ENCODE peak calls at places on chromosomes 12 and 14, in five cellular contexts. U is colonic mucosa; M is CD8-positive, alpha-beta T cell; E is HL-60; O is left ventricle myocardium inferior. N is an unnamed sample.

GRCh38 chr12:124715121-124715990 is 147.9 kb upstream of the NCOR2 start:
- DNase-seq in U (peak), M (no peak), E (no peak), O (no peak), N (no peak)

GRCh38 chr14:83164591-83164990 is 1630.9 kb upstream of the SEL1L start:
- DNase-seq in U (no peak), M (no peak), E (no peak), O (no peak), N (no peak)

GRCh38 chr12:93292731-93293566 is 84.8 kb upstream of the NUDT4 start:
- DNase-seq in U (no peak), M (no peak), E (no peak), O (no peak), N (no peak)

GRCh38 chr14:42002139-42002538 is 395.5 kb downstream of the LRFN5 start:
- DNase-seq in U (no peak), M (no peak), E (no peak), O (no peak), N (no peak)

GRCh38 chr12:99111600-99111999 is 466.5 kb downstream of the APAF1 start:
- DNase-seq in U (no peak), M (no peak), E (no peak), O (no peak), N (no peak)

GRCh38 chr12:27014085-27014858 is at the start of gene TM7SF3:
- DNase-seq in U (peak), M (peak), E (peak), O (peak), N (peak)

GRCh38 chr14:75030147-75030546 is 21.1 kb downstream of the MLH3 start:
- DNase-seq in U (no peak), M (no peak), E (no peak), O (no peak), N (no peak)

GRCh38 chr12:46222642-46223041 is 46.2 kb downstream of the SLC38A1 start:
- DNase-seq in U (no peak), M (no peak), E (peak), O (no peak), N (no peak)

GRCh38 chr12:45543887-45544286 is 185.6 kb upstream of the ARID2 start:
- DNase-seq in U (peak), M (peak), E (peak), O (no peak), N (no peak)

GRCh38 chr14:92437729-92438280 is 75.8 kb upstream of the RIN3 start:
- DNase-seq in U (no peak), M (no peak), E (no peak), O (no peak), N (no peak)

GRCh38 chr12:53300187-53300586 is 692 bp downstream of the MYG1 start:
- DNase-seq in U (no peak), M (no peak), E (no peak), O (no peak), N (no peak)

GRCh38 chr14:69084023-69084422 is 68.9 kb downstream of the DCAF5 start:
- DNase-seq in U (no peak), M (no peak), E (no peak), O (no peak), N (no peak)

GRCh38 chr14:69086537-69086936 is 66.4 kb downstream of the DCAF5 start:
- DNase-seq in U (no peak), M (no peak), E (no peak), O (no peak), N (no peak)

GRCh38 chr14:69090187-69090789 is 62.6 kb downstream of the DCAF5 start:
- DNase-seq in U (peak), M (peak), E (no peak), O (no peak), N (no peak)

GRCh38 chr14:69088523-69089445 is 64.1 kb downstream of the DCAF5 start:
- DNase-seq in U (no peak), M (no peak), E (no peak), O (no peak), N (no peak)

DNA sequence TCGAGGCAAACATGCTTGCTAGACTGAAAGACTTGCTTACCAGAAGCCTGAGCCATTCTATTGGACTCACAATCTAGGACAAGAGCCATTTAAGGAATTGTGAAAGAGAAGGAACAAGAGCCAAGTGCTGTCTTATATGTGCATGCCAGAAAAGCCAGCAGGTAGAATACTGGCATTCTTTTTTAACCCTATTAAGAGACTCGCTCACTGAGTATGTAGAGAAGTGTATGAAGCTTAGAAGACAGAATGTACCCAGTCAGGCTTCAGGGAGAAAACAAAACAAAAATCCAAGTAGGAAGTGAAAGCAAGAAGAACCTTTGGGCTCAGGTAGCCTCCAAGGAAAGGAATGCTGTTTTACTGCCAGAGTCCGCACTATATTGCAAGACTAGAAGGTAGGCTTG is 65.9 kb downstream of the DCAF5 start:
- DNase-seq in U (no peak), M (no peak), E (no peak), O (no peak), N (no peak)
- H3K27ac ChIP-seq in U (peak), M (no peak), E (no peak), O (peak), N (peak)

GRCh38 chr14:68674538-68675232 is 118.2 kb downstream of the ZFP36L1 start:
- DNase-seq in U (no peak), M (no peak), E (no peak), O (no peak), N (no peak)
- H3K27ac ChIP-seq in U (no peak), M (no peak), E (no peak), O (no peak), N (no peak)

GRCh38 chr14:91375748-91376452 is 41.7 kb downstream of the CCDC88C start:
- DNase-seq in U (no peak), M (no peak), E (no peak), O (no peak), N (no peak)

GRCh38 chr14:91377700-91378652 is 39.6 kb downstream of the CCDC88C start:
- DNase-seq in U (no peak), M (no peak), E (peak), O (no peak), N (no peak)

GRCh38 chr14:91378945-91379932 is 38.4 kb downstream of the CCDC88C start:
- DNase-seq in U (no peak), M (no peak), E (no peak), O (no peak), N (no peak)

GRCh38 chr14:91374897-91375747 is 42.5 kb downstream of the CCDC88C start:
- DNase-seq in U (no peak), M (no peak), E (no peak), O (no peak), N (no peak)

GRCh38 chr14:91376547-91377477 is 40.8 kb downstream of the CCDC88C start:
- DNase-seq in U (no peak), M (no peak), E (no peak), O (no peak), N (no peak)
- H3K27ac ChIP-seq in U (no peak), M (peak), E (no peak), O (no peak), N (no peak)

DNA sequence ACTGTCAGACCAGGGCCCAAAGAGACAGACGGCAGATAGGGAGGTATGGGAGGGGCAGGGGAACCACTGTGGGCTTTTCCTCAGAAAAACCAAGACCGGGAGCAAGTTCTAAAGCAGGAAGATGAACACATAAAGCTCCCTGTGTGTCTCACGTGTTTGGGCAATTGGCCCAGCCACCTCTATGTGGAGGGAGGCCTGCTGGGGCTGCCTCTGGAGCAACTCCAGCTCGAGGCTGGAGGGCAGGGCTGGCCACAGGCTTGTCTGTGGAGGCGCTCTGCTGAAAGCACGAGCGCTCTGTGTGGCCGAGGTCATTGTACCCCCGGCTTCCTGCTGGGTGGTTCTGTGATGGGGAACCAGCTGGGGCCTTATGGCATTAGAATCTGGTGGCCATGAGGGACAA is 36.4 kb downstream of the TRAFD1 start:
- DNase-seq in U (no peak), M (no peak), E (no peak), O (no peak), N (peak)
- H3K27ac ChIP-seq in U (no peak), M (no peak), E (no peak), O (no peak), N (no peak)

DNA sequence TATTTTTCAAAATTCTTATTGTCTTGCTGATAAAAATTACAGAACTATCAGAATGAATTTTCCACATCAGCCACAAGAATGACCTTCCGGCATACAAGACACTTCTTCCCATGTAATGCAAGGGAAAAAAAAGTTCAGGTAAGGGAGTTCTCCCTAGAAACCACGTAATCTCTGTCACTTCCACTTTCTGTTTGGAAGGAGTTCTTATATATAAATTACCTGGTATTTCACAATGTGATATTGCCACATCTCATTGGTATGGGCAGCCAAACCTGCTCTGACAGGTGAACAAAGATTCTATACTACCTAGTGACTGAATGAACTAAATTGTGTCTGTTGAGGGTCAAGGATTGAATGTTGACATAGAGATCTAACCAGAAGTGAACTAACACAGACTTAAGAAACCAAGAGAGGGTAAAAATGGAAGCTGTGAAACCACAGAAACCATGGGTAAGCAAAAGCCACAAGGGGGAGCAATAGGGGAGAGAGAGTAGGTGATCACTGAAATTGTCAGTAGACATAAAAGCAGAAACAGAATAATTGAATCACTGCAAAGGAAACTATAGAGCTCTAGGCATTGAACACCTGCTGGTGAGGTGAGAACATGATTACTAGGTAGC is 161.3 kb downstream of the RPL10L start:
- DNase-seq in U (peak), M (no peak), E (no peak), O (no peak), N (no peak)
- H3K27ac ChIP-seq in U (no peak), M (no peak), E (no peak), O (no peak), N (no peak)

N was measured in right lobe of liver.